ENCODE peak calls at places on chromosome 4, in seven cellular contexts. C, Y, N, Q, M, T and L are unnamed samples.

GRCh38 chr4:20074450-20074849 is 177.3 kb upstream of the SLIT2 start:
- DNase-seq in C (no peak), Y (no peak), N (peak; percentile 17), Q (no peak), M (no peak), T (no peak), L (no peak)

GRCh38 chr4:152910521-152910920 is 25.6 kb upstream of the FHDC1 start:
- DNase-seq in C (no peak), Y (no peak), N (no peak), Q (no peak), M (no peak), T (no peak), L (no peak)

GRCh38 chr4:176261481-176261880 is 7.5 kb downstream of the ASB5 start:
- DNase-seq in C (no peak), Y (no peak), N (no peak), Q (no peak), M (no peak), T (no peak), L (no peak)

GRCh38 chr4:123288309-123289025 is 108.1 kb upstream of the SPRY1 start:
- DNase-seq in C (no peak), Y (no peak), N (no peak), Q (no peak), M (no peak), T (no peak), L (no peak)

GRCh38 chr4:139682309-139683210 is 16.9 kb downstream of the MGST2 start:
- DNase-seq in C (no peak), Y (no peak), N (no peak), Q (no peak), M (no peak), T (no peak), L (no peak)

GRCh38 chr4:53913771-53914170 is 150.6 kb downstream of the CHIC2 start:
- DNase-seq in C (no peak), Y (no peak), N (no peak), Q (no peak), M (no peak), T (no peak), L (no peak)

GRCh38 chr4:41323706-41324105 is 67.0 kb downstream of the UCHL1 start:
- DNase-seq in C (no peak), Y (no peak), N (no peak), Q (no peak), M (no peak), T (peak; percentile 69), L (no peak)

GRCh38 chr4:10655968-10656367 is 28.6 kb downstream of the CLNK start:
- DNase-seq in C (peak; percentile 16), Y (no peak), N (peak; percentile 83), Q (no peak), M (no peak), T (peak; percentile 43), L (peak; percentile 31)

GRCh38 chr4:161929966-161930365 is 233.8 kb downstream of the FSTL5 start:
- DNase-seq in C (no peak), Y (no peak), N (peak; percentile 38), Q (no peak), M (no peak), T (peak; percentile 67), L (no peak)

GRCh38 chr4:101862595-101862994 is 72.1 kb downstream of the BANK1 start:
- DNase-seq in C (no peak), Y (no peak), N (no peak), Q (no peak), M (no peak), T (no peak), L (no peak)

GRCh38 chr4:152708361-152708760 is 28.6 kb upstream of the TMEM154 start:
- DNase-seq in C (no peak), Y (no peak), N (no peak), Q (no peak), M (no peak), T (peak; percentile 9), L (no peak)

GRCh38 chr4:109079731-109080130 is 222.7 kb downstream of the COL25A1 start:
- DNase-seq in C (no peak), Y (no peak), N (peak; percentile 33), Q (no peak), M (no peak), T (no peak), L (no peak)

GRCh38 chr4:138938371-138938699 is 77.2 kb upstream of the NOCT start:
- DNase-seq in C (peak; percentile 42), Y (no peak), N (peak; percentile 55), Q (peak; percentile 16), M (no peak), T (peak; percentile 69), L (peak; percentile 20)